ENCODE peak calls at places on chromosomes 12 and 14, in four cellular contexts. K, U, B and X are unnamed samples.

GRCh38 chr12:69570545-69571399 is 14.5 kb upstream of the CCT2 start:
- DNase-seq in U (peak; percentile 55), B (peak; percentile 70), K (no peak), X (no peak)

GRCh38 chr14:35341454-35342159 is 49.4 kb downstream of the PSMA6 start:
- DNase-seq in K (peak; percentile 98), U (peak; percentile 99), B (peak; percentile 91), X (peak; percentile 95)

GRCh38 chr12:80632835-80633234 is 74.6 kb upstream of the MYF6 start:
- DNase-seq in K (no peak), U (no peak), B (no peak), X (no peak)

GRCh38 chr12:52566847-52567291 is 6.8 kb downstream of the KRT74 start:
- DNase-seq in U (no peak), B (no peak), K (no peak), X (no peak)

GRCh38 chr14:68405959-68406358 is 386.9 kb downstream of the ZFP36L1 start:
- DNase-seq in K (no peak), B (no peak), U (no peak), X (no peak)

GRCh38 chr12:3432176-3432742 is 58.7 kb upstream of the PRMT8 start:
- DNase-seq in K (no peak), U (no peak), B (no peak), X (no peak)

GRCh38 chr12:98939350-98939749 is 294.3 kb downstream of the APAF1 start:
- DNase-seq in K (no peak), B (peak; percentile 36), U (no peak), X (no peak)

GRCh38 chr12:57591567-57592325 is 754 bp downstream of the PIP4K2C start:
- DNase-seq in B (no peak), K (no peak), U (no peak), X (no peak)

GRCh38 chr12:3199551-3200031 is 122.4 kb downstream of the TSPAN9 start:
- DNase-seq in B (no peak), U (no peak), K (no peak), X (no peak)

GRCh38 chr14:89866458-89866857 is 88.1 kb downstream of the EFCAB11 start:
- DNase-seq in U (no peak), B (no peak), K (no peak), X (no peak)

GRCh38 chr14:101222362-101223090 is 319.0 kb upstream of the RTL1 start:
- DNase-seq in K (peak; percentile 38), B (no peak), U (no peak), X (no peak)

GRCh38 chr12:62217466-62218194 is 42.6 kb upstream of the USP15 start:
- DNase-seq in U (no peak), B (no peak), K (no peak), X (no peak)

GRCh38 chr14:69325646-69326265 is 65.8 kb downstream of the GALNT16 start:
- DNase-seq in U (no peak), B (no peak), K (peak; percentile 37), X (no peak)

GRCh38 chr12:117679776-117680175 is 289.0 kb downstream of the KSR2 start:
- DNase-seq in K (no peak), B (peak; percentile 67), U (no peak), X (no peak)

GRCh38 chr12:124716208-124717141 is 147.2 kb downstream of the SCARB1 start:
- DNase-seq in K (no peak), U (peak; percentile 93), B (no peak), X (no peak)

GRCh38 chr12:32322354-32322753 is 77.0 kb upstream of the FGD4 start:
- DNase-seq in K (no peak), U (no peak), B (no peak), X (no peak)

GRCh38 chr12:80226576-80226975 is 127.2 kb downstream of the OTOGL start:
- DNase-seq in K (no peak), B (peak; percentile 76), U (no peak), X (no peak)

GRCh38 chr12:75922944-75923642 is 108.5 kb downstream of the PHLDA1 start:
- DNase-seq in U (no peak), B (no peak), K (no peak), X (no peak)

GRCh38 chr14:104932676-104933631 is 8.3 kb downstream of the PLD4 start:
- DNase-seq in K (peak; percentile 88), B (peak; percentile 60), U (peak; percentile 78), X (peak; percentile 68)

GRCh38 chr12:4037747-4038312 is 164.6 kb upstream of the PARP11 start:
- DNase-seq in B (peak; percentile 39), K (no peak), U (peak; percentile 28), X (peak; percentile 35)

GRCh38 chr14:105761842-105762241 is 235.5 kb downstream of the TMEM121 start:
- DNase-seq in U (no peak), B (no peak), K (no peak), X (no peak)

GRCh38 chr12:18436163-18436562 is 174.8 kb downstream of the PIK3C2G start:
- DNase-seq in K (no peak), B (no peak), U (no peak), X (no peak)

GRCh38 chr14:51534623-51535022 is 117.1 kb upstream of the FRMD6 start:
- DNase-seq in U (no peak), K (no peak), B (peak; percentile 86), X (peak; percentile 85)

GRCh38 chr12:58530421-58531067 is 389.8 kb downstream of the LRIG3 start:
- DNase-seq in B (no peak), K (no peak), U (no peak), X (no peak)

GRCh38 chr14:102770147-102770909 is 6.9 kb upstream of the TRAF3 start:
- DNase-seq in K (peak; percentile 21), B (no peak), U (no peak), X (no peak)

GRCh38 chr14:102774391-102775153 is 2.7 kb upstream of the TRAF3 start:
- DNase-seq in U (peak; percentile 64), B (peak; percentile 69), K (no peak), X (no peak)

GRCh38 chr14:102775855-102776760 is 1.1 kb upstream of the TRAF3 start:
- DNase-seq in K (no peak), U (peak; percentile 40), B (peak; percentile 51), X (no peak)

GRCh38 chr14:102770910-102771543 is 6.2 kb upstream of the TRAF3 start:
- DNase-seq in K (no peak), B (no peak), U (no peak), X (no peak)

DNA sequence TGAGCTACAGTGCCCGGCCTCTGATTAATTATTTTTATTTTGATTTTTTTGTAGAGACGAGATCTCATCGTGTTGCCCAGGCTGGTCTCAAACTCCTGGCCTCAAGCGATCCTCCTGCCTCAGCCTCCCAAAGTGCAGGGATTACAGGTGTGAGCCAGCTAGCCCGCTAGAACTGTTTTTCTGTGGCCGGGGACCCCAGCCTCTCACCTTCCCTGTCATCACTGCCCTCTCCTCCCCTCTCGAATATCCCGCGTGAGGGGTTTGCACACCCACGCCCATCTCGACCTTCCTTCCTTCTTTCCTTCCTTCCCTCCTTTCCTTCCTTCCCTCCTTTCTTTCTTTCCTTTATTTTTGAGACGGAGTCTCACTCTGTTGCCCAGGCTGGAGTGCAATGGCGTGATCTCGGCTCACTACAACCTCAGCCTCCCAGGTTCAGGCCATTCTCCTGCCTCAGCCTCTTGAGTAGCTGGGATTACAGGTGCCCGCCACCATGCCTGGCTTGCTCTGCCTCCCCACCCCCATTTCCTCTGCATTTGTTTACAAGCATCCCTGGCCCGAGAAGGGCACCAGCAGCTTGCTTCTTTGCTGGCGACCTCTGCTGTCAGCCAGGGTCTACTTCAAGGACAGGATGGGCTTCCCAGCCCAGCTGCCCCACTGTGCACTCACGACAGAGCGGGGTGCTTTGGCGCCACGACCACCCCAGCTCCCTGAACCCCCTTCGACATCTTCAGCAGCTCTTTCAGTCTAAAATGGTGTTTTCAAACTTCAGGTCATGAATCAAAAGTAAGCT is 4.3 kb upstream of the TRAF3 start:
- DNase-seq in B (no peak), K (no peak), U (no peak), X (no peak)
- TF ChIP-seq CTCF in B (peak; percentile 5), K (no peak), U (no peak), X (no peak)

GRCh38 chr12:24895612-24896011 is 53.3 kb downstream of the BCAT1 start:
- DNase-seq in U (no peak), K (no peak), B (peak; percentile 79), X (no peak)

GRCh38 chr12:24899503-24900098 is 49.3 kb downstream of the BCAT1 start:
- DNase-seq in U (no peak), B (no peak), K (no peak), X (no peak)

GRCh38 chr12:24898606-24899005 is 50.3 kb downstream of the BCAT1 start:
- DNase-seq in U (no peak), B (no peak), K (no peak), X (no peak)

GRCh38 chr12:24896171-24896570 is 52.7 kb downstream of the BCAT1 start:
- DNase-seq in U (no peak), K (no peak), B (no peak), X (no peak)

DNA sequence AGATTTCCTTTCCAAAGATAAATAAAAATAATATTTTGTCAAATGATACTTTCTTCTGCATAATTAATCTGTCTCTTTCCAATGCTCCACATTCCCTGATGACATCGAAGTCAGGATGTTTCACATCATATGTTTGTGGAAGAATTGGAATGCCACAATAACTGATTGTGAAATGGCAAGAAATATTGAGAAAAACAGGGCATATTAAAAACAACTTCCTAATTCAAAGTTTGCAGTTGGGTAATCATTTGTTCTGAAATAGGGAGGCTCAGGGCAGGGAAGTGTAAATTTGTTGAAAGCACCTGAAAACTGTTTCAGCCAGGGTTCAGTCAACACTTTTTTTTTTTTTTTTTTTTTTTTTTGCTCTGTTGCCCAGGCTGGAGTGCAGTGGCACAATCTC is 50.7 kb downstream of the BCAT1 start:
- DNase-seq in K (no peak), B (no peak), U (no peak), X (no peak)
- TF ChIP-seq POLR2AphosphoS5 in K (no peak), B (no peak), U (no peak), X (no peak)

GRCh38 chr12:100077367-100077766 is 65.3 kb downstream of the BLTP3B start:
- DNase-seq in U (no peak), K (no peak), B (no peak), X (no peak)

GRCh38 chr12:100069795-100070194 is 72.9 kb downstream of the BLTP3B start:
- DNase-seq in B (no peak), K (no peak), U (no peak), X (no peak)

DNA sequence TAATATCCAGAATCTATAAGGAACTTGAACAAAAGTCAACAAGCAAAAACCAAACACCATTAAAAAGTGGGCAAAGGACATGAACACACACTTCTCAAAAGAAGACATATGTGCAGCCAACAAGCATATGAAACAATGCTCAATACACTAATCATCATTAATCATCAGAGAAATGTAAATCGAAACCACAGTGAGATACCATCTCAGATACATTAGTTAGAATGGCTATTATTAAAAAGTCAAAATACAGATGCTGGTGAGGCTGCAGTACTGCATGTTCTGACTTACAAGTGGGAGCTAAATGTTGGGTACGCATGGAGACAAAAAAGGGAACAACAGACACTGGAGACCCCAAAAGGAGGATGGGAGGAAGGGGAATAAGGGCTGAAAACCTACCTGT is 67.1 kb downstream of the BLTP3B start:
- DNase-seq in K (no peak), B (no peak), U (no peak), X (no peak)
- TF ChIP-seq CTCF in K (no peak), B (no peak), U (no peak), X (no peak)

GRCh38 chr12:121602766-121603165 is 21.9 kb upstream of the KDM2B start:
- DNase-seq in B (no peak), K (no peak), U (no peak), X (no peak)

GRCh38 chr12:121603581-121603980 is 22.7 kb upstream of the ORAI1 start:
- DNase-seq in B (no peak), U (no peak), K (no peak), X (no peak)

GRCh38 chr12:121596526-121596925 is 15.7 kb upstream of the KDM2B start:
- DNase-seq in K (no peak), B (no peak), U (no peak), X (no peak)

GRCh38 chr12:121598672-121599287 is 18.0 kb upstream of the KDM2B start:
- DNase-seq in B (no peak), U (no peak), K (no peak), X (no peak)

GRCh38 chr12:121600702-121601336 is 20.0 kb upstream of the KDM2B start:
- DNase-seq in K (no peak), U (no peak), B (no peak), X (no peak)
- TF ChIP-seq POLR2AphosphoS5 in K (no peak), U (no peak), B (no peak), X (no peak)